ENCODE peak calls at places on chromosomes 7 and 10, in six cellular contexts. K is HepG2, D is WTC11, M is GM12878, Y is K562, C is H1. U is an unnamed sample.

GRCh38 chr10:2949948-2950354 is 117.4 kb upstream of the PFKP start:
- DNase-seq in M (peak; percentile 43), K (no peak), D (no peak), Y (no peak), C (no peak), U (no peak)

GRCh38 chr7:27746978-27747377 is 7.0 kb downstream of the TAX1BP1 start:
- DNase-seq in K (no peak), C (no peak), Y (no peak), D (no peak), M (no peak), U (no peak)

GRCh38 chr7:127628445-127628844 is 10.5 kb upstream of the PAX4 start:
- DNase-seq in K (no peak), D (peak; percentile 49), Y (no peak), M (no peak), C (no peak), U (peak; percentile 74)

GRCh38 chr7:5452470-5452899 is 28.9 kb upstream of the TNRC18 start:
- DNase-seq in C (no peak), K (no peak), Y (peak; percentile 86), D (no peak), M (no peak), U (no peak)

GRCh38 chr10:27258838-27259532 is 18.4 kb upstream of the ACBD5 start:
- DNase-seq in Y (no peak), C (no peak), K (no peak), D (peak; percentile 54), M (no peak), U (peak; percentile 72)

GRCh38 chr7:42236266-42237161 is 495 bp downstream of the GLI3 start:
- DNase-seq in C (no peak), D (peak; percentile 71), K (no peak), Y (no peak), M (no peak), U (peak; percentile 80)

GRCh38 chr7:112192236-112193154 is 13.7 kb downstream of the DOCK4 start:
- DNase-seq in M (no peak), K (no peak), D (no peak), Y (no peak), C (no peak), U (no peak)

GRCh38 chr10:12243860-12244620 is 48.1 kb downstream of the CDC123 start:
- DNase-seq in Y (no peak), K (no peak), D (no peak), M (peak; percentile 65), C (no peak), U (no peak)

GRCh38 chr7:3607847-3608246 is 306.8 kb downstream of the SDK1 start:
- DNase-seq in Y (no peak), M (no peak), C (no peak), D (no peak), K (no peak), U (no peak)

GRCh38 chr10:129780901-129781795 is 182.9 kb downstream of the EBF3 start:
- DNase-seq in D (no peak), M (no peak), K (no peak), Y (no peak), C (no peak), U (no peak)

GRCh38 chr10:12822374-12823170 is 178.9 kb downstream of the CCDC3 start:
- DNase-seq in K (no peak), D (no peak), Y (no peak), C (no peak), M (no peak), U (no peak)

GRCh38 chr7:12025246-12025645 is 185.8 kb upstream of the TMEM106B start:
- DNase-seq in C (no peak), D (no peak), K (no peak), M (no peak), Y (no peak), U (no peak)

GRCh38 chr7:964401-965231 is 10.1 kb upstream of the ADAP1 start:
- DNase-seq in D (peak; percentile 20), K (peak; percentile 64), C (no peak), Y (peak; percentile 45), M (no peak), U (peak; percentile 80)

GRCh38 chr7:95919574-95919973 is 147.2 kb downstream of the DYNC1I1 start:
- DNase-seq in M (no peak), C (no peak), K (no peak), Y (no peak), D (no peak), U (no peak)

GRCh38 chr10:42963302-42963701 is 113.6 kb upstream of the RET start:
- DNase-seq in Y (no peak), C (no peak), K (no peak), M (no peak), D (peak; percentile 13), U (peak; percentile 34)

GRCh38 chr7:43011879-43012278 is 79.7 kb downstream of the MRPL32 start:
- DNase-seq in K (no peak), D (no peak), M (no peak), C (no peak), Y (no peak), U (no peak)

GRCh38 chr10:50576995-50577394 is 46.8 kb downstream of the SGMS1 start:
- DNase-seq in K (no peak), M (no peak), C (no peak), D (no peak), Y (no peak), U (no peak)

GRCh38 chr7:158348446-158348845 is 239.2 kb downstream of the PTPRN2 start:
- DNase-seq in C (no peak), M (no peak), K (no peak), D (no peak), Y (no peak), U (no peak)

GRCh38 chr7:148856035-148856881 is 27.8 kb downstream of the EZH2 start:
- DNase-seq in M (no peak), K (peak; percentile 31), C (no peak), D (peak; percentile 45), Y (peak; percentile 67), U (peak; percentile 60)

GRCh38 chr7:904847-905246 is 28.5 kb downstream of the GET4 start:
- DNase-seq in M (no peak), C (no peak), K (no peak), Y (no peak), D (no peak), U (no peak)

GRCh38 chr10:44380829-44381600 is 3.9 kb downstream of the CXCL12 start:
- DNase-seq in M (no peak), K (no peak), Y (no peak), C (no peak), D (no peak), U (peak; percentile 39)

GRCh38 chr7:22617166-22617565 is 109.8 kb upstream of the IL6 start:
- DNase-seq in M (no peak), C (no peak), K (no peak), Y (no peak), D (no peak), U (no peak)

GRCh38 chr10:86535057-86535882 is 13.7 kb upstream of the WAPL start:
- DNase-seq in K (peak; percentile 38), Y (peak; percentile 91), D (peak; percentile 75), C (no peak), M (no peak), U (peak; percentile 86)

GRCh38 chr10:30433286-30433778 is 652 bp upstream of the MAP3K8 start:
- DNase-seq in D (peak; percentile 75), K (peak; percentile 77), M (no peak), Y (no peak), C (no peak), U (peak; percentile 87)

GRCh38 chr10:110479710-110480109 is 18.0 kb upstream of the DUSP5 start:
- DNase-seq in C (no peak), D (no peak), K (no peak), M (no peak), Y (no peak), U (no peak)

GRCh38 chr7:123771846-123772245 is 23.0 kb upstream of the WASL start:
- DNase-seq in K (no peak), C (no peak), M (no peak), D (no peak), Y (no peak), U (no peak)

GRCh38 chr10:24262929-24263653 is 54.2 kb downstream of the KIAA1217 start:
- DNase-seq in C (no peak), D (no peak), Y (no peak), M (no peak), K (no peak), U (no peak)

GRCh38 chr10:59718246-59718645 is 8.6 kb upstream of the SLC16A9 start:
- DNase-seq in C (no peak), M (no peak), D (no peak), Y (no peak), K (no peak), U (no peak)
- TF ChIP-seq CREB1 in C (no peak), M (no peak), D (no peak), Y (no peak), K (no peak), U (no peak)

DNA sequence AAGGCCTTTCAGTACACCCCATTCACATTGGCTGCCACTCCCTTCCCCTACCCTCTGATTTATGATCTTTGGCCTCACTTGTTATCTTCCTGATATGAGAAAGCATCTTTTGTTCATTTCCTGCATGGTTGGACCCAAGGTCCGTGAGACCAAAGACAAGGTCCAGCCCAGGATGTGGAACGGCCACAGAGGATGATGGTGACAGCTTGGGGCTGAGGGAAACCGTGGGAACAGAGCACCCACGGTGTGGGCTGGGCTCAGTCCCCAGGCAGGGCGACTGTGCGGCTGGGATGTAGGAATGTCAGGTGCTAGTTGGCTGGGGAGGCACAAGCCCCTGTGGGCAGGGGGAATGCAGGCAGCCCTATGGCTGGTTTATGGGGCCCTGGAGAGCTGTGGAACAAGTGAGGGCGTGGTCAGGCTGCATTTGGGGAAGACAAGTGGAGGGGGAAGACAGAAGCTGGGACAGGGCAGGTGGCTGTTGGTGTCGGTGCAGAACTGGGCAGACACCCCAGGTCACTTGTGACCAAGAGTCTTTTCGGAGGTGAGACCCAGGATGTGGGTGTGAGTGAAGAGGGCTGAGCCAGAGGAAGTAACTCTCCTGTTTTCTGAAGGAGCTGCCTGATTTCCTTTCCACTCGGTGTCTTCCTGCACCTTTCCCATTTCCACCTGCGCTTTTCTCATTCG is 51.7 kb upstream of the IGFBP3 start:
- DNase-seq in Y (no peak), M (no peak), K (peak; percentile 88), D (no peak), C (no peak), U (no peak)
- TF ChIP-seq CREB1 in Y (no peak), M (no peak), K (no peak), D (no peak), C (no peak), U (no peak)

GRCh38 chr10:83166344-83166743 is 973.0 kb upstream of the GHITM start:
- DNase-seq in Y (no peak), C (peak; percentile 70), D (peak; percentile 64), K (no peak), M (no peak), U (peak; percentile 75)

GRCh38 chr10:83164134-83164533 is 975.2 kb upstream of the GHITM start:
- DNase-seq in M (no peak), Y (no peak), C (no peak), D (no peak), K (no peak), U (no peak)

GRCh38 chr10:83165164-83165563 is 974.1 kb upstream of the GHITM start:
- DNase-seq in C (no peak), K (no peak), D (no peak), Y (no peak), M (no peak), U (no peak)

GRCh38 chr10:83167081-83167480 is 972.2 kb upstream of the GHITM start:
- DNase-seq in Y (no peak), M (no peak), D (no peak), C (no peak), K (no peak), U (no peak)
- TF ChIP-seq CREB1 in Y (no peak), M (no peak), D (no peak), C (no peak), K (no peak), U (no peak)

DNA sequence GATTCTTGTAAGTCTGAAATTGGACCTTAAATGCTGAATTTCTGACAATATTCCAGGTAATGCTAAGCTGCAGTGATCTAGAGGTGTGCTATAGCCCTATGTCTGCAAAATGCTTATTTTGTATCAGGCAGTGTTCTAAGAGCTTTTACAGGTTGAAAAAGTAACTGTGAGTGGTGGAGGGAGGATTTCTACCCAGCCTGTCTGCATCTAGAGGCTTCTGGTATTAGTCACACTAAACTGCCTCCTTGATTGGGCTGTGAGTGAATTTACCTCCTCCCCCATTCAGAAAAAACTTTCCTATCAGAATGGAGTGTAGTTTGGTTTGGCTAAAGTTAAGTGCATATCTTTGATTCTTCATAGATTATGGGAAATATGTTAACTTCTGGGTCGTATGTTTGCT is 56.8 kb downstream of the BBS9 start:
- DNase-seq in C (no peak), D (no peak), K (no peak), Y (no peak), M (no peak), U (peak; percentile 40)
- TF ChIP-seq CREB1 in C (no peak), D (no peak), K (no peak), Y (no peak), M (no peak), U (no peak)